ENCODE peak calls at places on chromosomes 7 and 10, in ten cellular contexts. Z, W, R, Q, O, C, I, S, E and F are unnamed samples.

GRCh38 chr10:132523561-132524442 is 13.8 kb upstream of the INPP5A start:
- DNase-seq in E (no peak), Z (no peak), O (no peak), S (no peak), I (no peak), Q (peak), R (peak), C (no peak), W (peak), F (no peak)

GRCh38 chr10:6037975-6038624 is 24.1 kb downstream of the IL2RA start:
- DNase-seq in I (no peak), W (no peak), Z (no peak), S (no peak), R (no peak), O (no peak), E (no peak), C (no peak), Q (no peak), F (no peak)

GRCh38 chr7:81457858-81458522 is 311.9 kb downstream of the HGF start:
- DNase-seq in C (no peak), Q (no peak), E (no peak), O (peak), Z (no peak), R (no peak), I (no peak), S (peak), W (no peak), F (no peak)

GRCh38 chr7:137097111-137097510 is 228.7 kb downstream of the CHRM2 start:
- DNase-seq in O (peak), Z (no peak), I (no peak), W (no peak), Q (no peak), S (no peak), C (no peak), R (no peak), E (no peak), F (no peak)

GRCh38 chr10:23330953-23331352 is 13.6 kb downstream of the C10orf67 start:
- DNase-seq in S (no peak), I (no peak), O (no peak), Z (no peak), W (no peak), E (no peak), C (no peak), R (no peak), Q (no peak), F (no peak)

GRCh38 chr10:79333513-79333912 is 13.8 kb upstream of the PPIF start:
- DNase-seq in Q (no peak), I (no peak), Z (no peak), R (no peak), W (no peak), S (no peak), C (no peak), E (no peak), O (peak), F (no peak)

GRCh38 chr7:39880556-39880955 is 69.5 kb upstream of the CDK13 start:
- DNase-seq in E (no peak), O (no peak), R (no peak), S (no peak), I (no peak), W (no peak), Z (no peak), Q (no peak), C (no peak), F (no peak)

GRCh38 chr10:47255866-47256265 is 44.1 kb upstream of the GDF10 start:
- DNase-seq in S (no peak), W (no peak), O (no peak), Z (no peak), R (no peak), E (no peak), C (no peak), Q (no peak), I (no peak), F (no peak)

GRCh38 chr7:25060487-25061055 is 64.5 kb downstream of the CYCS start:
- DNase-seq in S (no peak), W (no peak), Q (no peak), R (no peak), O (no peak), Z (no peak), E (no peak), I (no peak), C (no peak), F (no peak)

GRCh38 chr7:135976312-135977019 is 693 bp downstream of the MTPN start:
- DNase-seq in W (no peak), S (peak), Z (peak), Q (no peak), I (peak), R (peak), O (no peak), C (no peak), E (peak), F (no peak)

GRCh38 chr10:72020914-72021754 is 56.9 kb downstream of the CHST3 start:
- DNase-seq in C (no peak), Z (no peak), I (no peak), E (no peak), R (no peak), O (no peak), W (no peak), S (no peak), Q (no peak), F (no peak)

GRCh38 chr10:598415-599170 is 90.9 kb downstream of the DIP2C start:
- DNase-seq in Q (peak), W (no peak), I (no peak), C (peak), E (peak), R (no peak), Z (no peak), O (peak), S (no peak), F (no peak)

GRCh38 chr10:58064714-58065528 is 202.8 kb downstream of the IPMK start:
- DNase-seq in R (peak), C (peak), E (peak), O (peak), I (no peak), W (no peak), Z (no peak), Q (no peak), S (peak), F (no peak)

GRCh38 chr7:31875424-31875823 is 188.4 kb downstream of the PPP1R17 start:
- DNase-seq in S (no peak), Q (no peak), Z (no peak), I (no peak), O (no peak), R (no peak), E (no peak), W (peak), C (no peak), F (no peak)

GRCh38 chr10:58436071-58436470 is 50.9 kb downstream of the TFAM start:
- DNase-seq in O (peak), C (no peak), S (peak), R (no peak), Z (no peak), Q (no peak), E (no peak), W (no peak), I (no peak), F (no peak)

GRCh38 chr10:43424431-43424830 is 12.5 kb upstream of the ZNF487 start:
- DNase-seq in E (no peak), S (no peak), C (no peak), R (no peak), O (no peak), Q (no peak), W (no peak), Z (no peak), I (no peak), F (no peak)

GRCh38 chr10:43969506-43969905 is 320.8 kb upstream of the ZNF32 start:
- DNase-seq in O (no peak), I (no peak), C (no peak), Z (no peak), Q (no peak), R (no peak), W (no peak), E (no peak), S (no peak), F (no peak)

GRCh38 chr7:1654738-1655490 is 15.2 kb upstream of the ELFN1 start:
- DNase-seq in R (peak), E (no peak), I (no peak), S (no peak), C (no peak), Z (no peak), W (no peak), O (no peak), Q (peak), F (no peak)

GRCh38 chr7:45057853-45058252 is 30.9 kb downstream of the NACAD start:
- DNase-seq in W (no peak), Z (no peak), O (no peak), R (no peak), Q (no peak), E (no peak), S (no peak), C (no peak), I (no peak), F (no peak)

GRCh38 chr10:88292185-88292514 is 291.0 kb downstream of the RNLS start:
- DNase-seq in C (no peak), Z (no peak), W (no peak), O (no peak), R (no peak), Q (no peak), S (peak), E (no peak), I (no peak), F (no peak)

GRCh38 chr7:127239814-127240213 is 12.9 kb downstream of the GRM8 start:
- DNase-seq in Q (no peak), S (no peak), I (no peak), O (no peak), Z (no peak), W (no peak), R (peak), E (peak), C (peak), F (no peak)

GRCh38 chr10:57593983-57594573 is 673.6 kb downstream of the IPMK start:
- DNase-seq in Z (no peak), C (no peak), E (no peak), W (no peak), Q (no peak), S (peak), I (no peak), O (no peak), R (no peak), F (no peak)

GRCh38 chr7:17401806-17402627 is 103.6 kb downstream of the AHR start:
- DNase-seq in E (no peak), Q (no peak), I (no peak), O (no peak), Z (no peak), C (no peak), R (no peak), S (no peak), W (no peak), F (no peak)

GRCh38 chr10:4127518-4128315 is 342.7 kb upstream of the KLF6 start:
- DNase-seq in S (peak), C (no peak), E (no peak), I (no peak), W (peak), Q (no peak), R (no peak), O (no peak), Z (peak), F (no peak)

GRCh38 chr7:151251328-151251925 is 2.9 kb upstream of the SMARCD3 start:
- DNase-seq in E (no peak), Z (peak), O (peak), I (peak), S (peak), W (peak), Q (no peak), C (no peak), R (no peak), F (peak)

GRCh38 chr7:45179666-45180065 is 22.1 kb downstream of the RAMP3 start:
- DNase-seq in Q (no peak), E (no peak), S (no peak), I (no peak), O (no peak), W (no peak), C (no peak), R (no peak), Z (no peak), F (no peak)

GRCh38 chr10:78170026-78170475 is 136.4 kb downstream of the RPS24 start:
- DNase-seq in W (no peak), R (no peak), O (peak), E (no peak), S (no peak), C (no peak), I (no peak), Z (no peak), Q (no peak), F (no peak)

GRCh38 chr10:50540069-50540825 is 83.5 kb downstream of the SGMS1 start:
- DNase-seq in C (no peak), I (no peak), R (no peak), Q (no peak), O (no peak), W (no peak), S (no peak), E (no peak), Z (no peak), F (no peak)

GRCh38 chr7:73612598-73613269 is 11.6 kb downstream of the MLXIPL start:
- DNase-seq in R (no peak), W (no peak), C (peak), E (no peak), Z (no peak), I (no peak), O (no peak), S (no peak), Q (peak), F (no peak)

GRCh38 chr10:30431435-30431911 is 2.5 kb upstream of the MAP3K8 start:
- DNase-seq in O (peak), R (peak), E (no peak), I (no peak), W (peak), S (no peak), Z (no peak), Q (peak), C (no peak), F (no peak)

GRCh38 chr7:6128205-6128604 is 97.0 kb downstream of the ANKRD61 start:
- DNase-seq in I (no peak), Q (no peak), W (no peak), O (peak), E (no peak), Z (no peak), C (no peak), R (no peak), S (no peak), F (no peak)

GRCh38 chr7:110880971-110881370 is 210.0 kb upstream of the LRRN3 start:
- DNase-seq in O (no peak), Z (no peak), C (no peak), Q (no peak), R (no peak), I (no peak), S (no peak), W (no peak), E (no peak), F (no peak)

GRCh38 chr7:155804897-155805825 is 7.1 kb downstream of the SHH start:
- DNase-seq in S (no peak), E (peak), Q (peak), Z (peak), O (peak), R (peak), C (peak), W (no peak), I (peak), F (peak)

GRCh38 chr7:129607471-129608120 is 3.9 kb upstream of the NRF1 start:
- DNase-seq in O (no peak), E (peak), C (peak), I (peak), R (peak), W (no peak), Q (no peak), S (peak), Z (peak), F (peak)

GRCh38 chr7:101953248-101953819 is 135.9 kb downstream of the CUX1 start:
- DNase-seq in O (peak), Z (no peak), C (no peak), Q (no peak), W (no peak), I (no peak), S (no peak), R (no peak), E (no peak), F (no peak)

GRCh38 chr7:99141756-99142726 is 1.9 kb downstream of the SMURF1 start:
- DNase-seq in E (peak), W (peak), O (peak), C (peak), I (peak), S (peak), R (peak), Z (peak), Q (no peak), F (peak)

GRCh38 chr7:145064114-145064513 is 228.3 kb upstream of the TPK1 start:
- DNase-seq in Q (no peak), R (no peak), E (no peak), I (no peak), O (no peak), Z (no peak), C (no peak), W (no peak), S (no peak), F (no peak)
- TF ChIP-seq CTCF in Q (no peak), R (no peak), E (no peak), I (no peak), O (no peak), Z (no peak), C (no peak), W (no peak), S (no peak), F (no peak)

GRCh38 chr10:124294811-124295770 is 123.6 kb downstream of the OAT start:
- DNase-seq in R (no peak), W (no peak), I (no peak), Q (no peak), Z (no peak), C (no peak), S (no peak), E (peak), O (no peak), F (no peak)
- TF ChIP-seq CTCF in R (no peak), W (no peak), I (no peak), Q (no peak), Z (no peak), C (no peak), S (no peak), E (no peak), O (no peak), F (no peak)

GRCh38 chr7:94395141-94396041 is 696 bp downstream of the COL1A2 start:
- DNase-seq in R (peak), C (peak), E (peak), O (peak), W (peak), Q (no peak), I (no peak), Z (peak), S (peak), F (peak)
- TF ChIP-seq CTCF in R (peak), C (peak), E (peak), O (peak), W (peak), Q (peak), I (no peak), Z (peak), S (peak), F (peak)

GRCh38 chr10:84205853-84206513 is 11.6 kb downstream of the CDHR1 start:
- DNase-seq in E (no peak), O (no peak), R (no peak), Q (no peak), Z (no peak), W (no peak), S (no peak), C (no peak), I (no peak), F (no peak)
- TF ChIP-seq CTCF in E (no peak), O (no peak), R (peak), Q (no peak), Z (peak), W (no peak), S (peak), C (peak), I (no peak), F (peak)